ENCODE peak calls at places on chromosome 10, in four cellular contexts. G, T, E and P are unnamed samples. For H3K4me1, the result is how much of the 10 kb centered on the place peaks cover.

GRCh38 chr10:92574545-92575377 is 868 bp upstream of the IDE start:
- DNase-seq in E (no peak), T (no peak), G (no peak), P (no peak)

GRCh38 chr10:48514263-48514662 is 90.6 kb downstream of the ARHGAP22 start:
- DNase-seq in G (no peak), E (no peak), T (no peak), P (no peak)

GRCh38 chr10:48681749-48682148 is 2.9 kb upstream of the WDFY4 start:
- DNase-seq in E (no peak), T (no peak), G (peak), P (no peak)

GRCh38 chr10:126898460-126898859 is 6.8 kb upstream of the DOCK1 start:
- DNase-seq in G (no peak), E (no peak), T (no peak), P (no peak)

GRCh38 chr10:98420786-98421185 is 5.8 kb upstream of the PYROXD2 start:
- DNase-seq in G (no peak), T (no peak), E (no peak), P (no peak)

GRCh38 chr10:100535338-100535714 is 417 bp upstream of the HIF1AN start:
- DNase-seq in E (no peak), G (no peak), T (no peak), P (no peak)

GRCh38 chr10:79555910-79556309 is 4.3 kb downstream of the SFTPA2 start:
- DNase-seq in E (no peak), T (no peak), G (no peak), P (no peak)

GRCh38 chr10:17576768-17577167 is 40.4 kb downstream of the HACD1 start:
- DNase-seq in G (no peak), T (no peak), E (no peak), P (no peak)

GRCh38 chr10:35781643-35782035 is 139.5 kb upstream of the FZD8 start:
- DNase-seq in G (no peak), E (no peak), T (no peak), P (no peak)

GRCh38 chr10:62492012-62492869 is 118.1 kb downstream of the ZNF365 start:
- DNase-seq in E (no peak), G (no peak), T (peak), P (no peak)

GRCh38 chr10:23016636-23017035 is 78.7 kb upstream of the MSRB2 start:
- DNase-seq in T (no peak), E (no peak), G (no peak), P (no peak)

GRCh38 chr10:23015021-23015707 is 80.2 kb upstream of the MSRB2 start:
- DNase-seq in T (peak), G (no peak), E (no peak), P (no peak)

DNA sequence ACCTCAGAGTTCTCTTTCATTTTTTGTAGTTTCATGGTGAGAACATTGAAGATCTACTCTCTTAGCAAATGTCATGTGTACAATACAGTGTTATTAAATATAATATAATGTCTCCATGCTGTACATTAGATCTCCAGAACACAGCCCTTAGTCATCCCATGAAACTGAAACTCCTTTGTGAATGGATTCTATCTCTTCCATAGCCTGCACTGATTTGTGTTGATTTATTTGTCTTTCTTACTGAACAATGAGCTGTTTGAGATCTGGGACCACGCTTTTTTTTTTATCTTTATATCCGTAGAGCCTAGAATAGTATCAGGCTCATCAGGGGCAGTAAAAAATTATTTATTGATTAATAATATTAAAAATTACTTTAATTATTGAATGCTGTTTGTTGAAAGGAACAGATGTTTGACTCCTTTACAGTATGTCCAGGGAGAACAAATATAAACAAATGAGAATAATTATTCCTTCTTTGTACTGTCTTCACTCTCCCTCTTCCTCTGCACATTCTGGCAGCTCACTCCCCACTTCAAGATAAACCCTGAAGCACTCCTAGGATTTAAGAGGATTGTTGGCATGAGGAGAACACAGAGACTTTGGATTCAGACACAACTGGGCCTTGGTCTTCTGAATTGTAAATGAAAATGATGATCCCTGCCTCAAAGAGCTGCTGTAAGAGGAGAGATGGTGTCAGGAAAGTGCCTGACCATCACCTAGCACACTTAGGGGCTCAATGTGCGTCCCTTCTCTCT is 81.6 kb upstream of the MSRB2 start:
- DNase-seq in G (no peak), E (no peak), T (no peak), P (no peak)
- H3K4me3 ChIP-seq in G (no peak), E (no peak), T (no peak), P (no peak)

DNA sequence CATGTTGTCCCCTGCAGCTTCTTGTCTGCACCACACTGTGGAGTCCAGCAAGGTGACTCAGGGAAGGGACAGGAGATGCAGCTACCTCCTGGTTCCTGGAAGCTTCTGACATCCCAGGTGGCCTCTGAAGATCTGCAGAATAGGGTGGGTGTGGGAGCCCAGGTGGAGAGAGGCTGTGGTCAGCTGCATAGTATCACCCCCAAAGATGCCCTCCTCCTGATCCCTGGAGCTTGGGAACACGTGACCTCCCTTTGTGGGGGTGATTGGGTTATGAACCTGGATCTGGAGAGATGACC is 25.4 kb downstream of the CALML3 start:
- DNase-seq in G (no peak), E (no peak), T (no peak), P (no peak)
- H3K4me1 ChIP-seq in G (under half), E (under half), T (under half), P (under half)

GRCh38 chr10:85003083-85003482 is 674.7 kb downstream of the CCSER2 start:
- DNase-seq in G (no peak), T (no peak), E (no peak), P (no peak)
- H3K4me3 ChIP-seq in G (no peak), T (no peak), E (no peak), P (no peak)

DNA sequence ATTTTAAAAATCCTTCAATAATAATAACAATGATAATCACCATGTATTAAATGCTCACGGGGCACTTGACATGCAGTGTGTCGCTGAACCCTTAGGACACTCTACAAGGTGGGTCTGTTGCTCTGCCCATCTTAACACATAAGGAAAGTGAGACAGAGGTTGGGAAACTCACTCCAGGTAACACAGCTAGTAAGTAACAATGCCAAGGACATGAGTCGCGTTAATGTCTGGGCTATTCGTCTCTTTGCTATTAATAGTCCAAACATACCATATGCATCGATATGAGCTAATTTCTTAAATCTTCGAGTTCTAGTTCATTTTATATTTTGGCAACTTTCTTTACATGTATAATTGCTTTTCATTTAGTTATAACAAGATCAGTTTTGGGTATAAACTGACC is 79.5 kb downstream of the BEND7 start:
- DNase-seq in G (no peak), T (no peak), E (no peak), P (no peak)
- H3K4me1 ChIP-seq in G (under half), T (under half), E (under half), P (under half)

GRCh38 chr10:102434251-102434913 is 2.0 kb upstream of the CUEDC2 start:
- DNase-seq in E (no peak), T (no peak), G (no peak), P (no peak)

GRCh38 chr10:102435098-102435497 is 2.7 kb upstream of the CUEDC2 start:
- DNase-seq in E (no peak), G (no peak), T (no peak), P (no peak)

GRCh38 chr10:102435529-102436233 is 3.3 kb upstream of the CUEDC2 start:
- DNase-seq in E (no peak), G (no peak), T (no peak), P (peak)

GRCh38 chr10:102436312-102436711 is 3.9 kb upstream of the CUEDC2 start:
- DNase-seq in T (no peak), G (no peak), E (no peak), P (no peak)

DNA sequence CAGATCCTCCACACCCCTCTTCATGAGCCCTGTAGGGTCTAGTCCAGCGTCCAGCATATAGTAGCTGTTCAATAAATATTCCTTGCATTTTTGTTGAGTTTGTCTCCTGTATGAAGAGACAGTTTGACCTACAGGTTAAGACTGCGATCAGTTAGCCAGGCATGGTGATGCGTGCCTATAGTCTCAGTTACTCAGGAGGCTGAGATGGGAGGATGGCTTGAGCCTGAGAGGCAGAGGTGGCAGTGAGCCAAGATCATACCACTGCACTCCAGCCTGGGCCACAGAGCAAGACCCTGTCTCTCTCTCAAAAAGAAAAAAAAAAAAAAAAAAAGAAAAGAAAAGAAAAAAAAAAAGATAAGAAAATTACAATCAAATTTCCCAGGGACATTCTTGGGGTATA is 5.1 kb upstream of the CUEDC2 start:
- DNase-seq in G (no peak), E (no peak), T (no peak), P (no peak)
- H3K4me3 ChIP-seq in G (no peak), E (no peak), T (no peak), P (no peak)

DNA sequence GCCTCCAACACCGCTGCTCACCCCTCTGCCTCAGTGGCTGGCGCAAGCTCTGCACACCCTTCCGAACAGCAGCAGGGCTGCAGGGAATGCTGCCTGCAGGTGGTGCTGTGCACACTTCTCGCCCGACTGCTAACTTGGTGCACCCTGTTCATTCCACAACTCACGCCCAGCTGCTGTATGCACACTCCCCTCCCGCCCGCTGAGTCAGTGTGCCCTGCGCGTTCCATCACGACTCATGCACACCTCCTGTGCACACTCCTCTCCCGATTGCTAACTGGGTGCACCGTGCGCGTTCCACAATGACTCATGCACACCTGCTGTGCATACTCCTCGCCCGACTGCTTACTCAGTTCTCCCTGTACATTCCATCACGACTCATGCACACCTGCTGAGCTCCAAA is 21.5 kb downstream of the ADARB2 start:
- DNase-seq in T (peak), E (no peak), G (no peak), P (no peak)
- H3K4me1 ChIP-seq in T (under half), E (under half), G (under half), P (under half)

GRCh38 chr10:45374451-45375052 is 536 bp downstream of the ALOX5 start:
- DNase-seq in G (peak), E (no peak), T (no peak), P (no peak)

GRCh38 chr10:45376364-45376801 is 2.4 kb downstream of the ALOX5 start:
- DNase-seq in G (no peak), T (no peak), E (no peak), P (no peak)

GRCh38 chr10:45375716-45376231 is 1.8 kb downstream of the ALOX5 start:
- DNase-seq in E (no peak), T (no peak), G (no peak), P (no peak)

GRCh38 chr10:45373783-45374450 is at the start of gene ALOX5:
- DNase-seq in G (peak), E (no peak), T (no peak), P (peak)

GRCh38 chr10:45375101-45375500 is 1.1 kb downstream of the ALOX5 start:
- DNase-seq in G (peak), T (no peak), E (no peak), P (no peak)
- H3K4me3 ChIP-seq in G (peak), T (peak), E (no peak), P (no peak)

DNA sequence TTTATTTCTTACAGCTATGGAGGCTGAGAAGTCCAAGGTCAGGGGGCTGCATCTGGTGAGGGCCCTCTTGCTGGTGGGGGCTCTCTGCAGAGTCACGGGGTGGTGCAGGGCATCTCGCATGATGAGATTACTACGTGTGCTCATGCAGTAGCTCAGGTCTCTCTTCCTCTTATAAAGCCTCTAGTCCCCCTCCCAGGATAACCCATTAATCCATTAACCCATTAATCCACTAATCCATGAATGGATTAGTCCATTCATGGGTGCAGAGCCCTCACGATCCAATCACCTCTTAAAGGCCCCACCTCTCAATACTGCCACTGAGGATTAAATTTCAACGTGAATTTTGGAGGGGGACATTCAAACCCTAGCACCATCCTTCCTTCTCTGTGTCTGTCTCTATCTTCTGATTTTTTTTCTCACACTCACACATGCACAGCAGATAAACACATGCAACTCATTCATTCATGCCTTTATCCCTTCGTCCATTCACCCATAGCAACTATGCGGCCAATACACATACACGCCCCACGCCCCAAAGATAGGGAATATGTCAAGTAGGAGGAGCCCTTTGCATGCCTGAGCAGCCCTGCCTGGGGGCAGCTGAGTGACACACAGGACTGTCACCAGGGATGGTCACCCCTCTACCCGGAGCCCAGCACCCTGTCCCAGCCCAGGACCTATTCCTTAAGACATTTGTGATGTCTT is 86.5 kb downstream of the C10orf105 start:
- DNase-seq in G (no peak), T (no peak), E (no peak), P (no peak)
- H3K4me1 ChIP-seq in G (under half), T (under half), E (under half), P (under half)

DNA sequence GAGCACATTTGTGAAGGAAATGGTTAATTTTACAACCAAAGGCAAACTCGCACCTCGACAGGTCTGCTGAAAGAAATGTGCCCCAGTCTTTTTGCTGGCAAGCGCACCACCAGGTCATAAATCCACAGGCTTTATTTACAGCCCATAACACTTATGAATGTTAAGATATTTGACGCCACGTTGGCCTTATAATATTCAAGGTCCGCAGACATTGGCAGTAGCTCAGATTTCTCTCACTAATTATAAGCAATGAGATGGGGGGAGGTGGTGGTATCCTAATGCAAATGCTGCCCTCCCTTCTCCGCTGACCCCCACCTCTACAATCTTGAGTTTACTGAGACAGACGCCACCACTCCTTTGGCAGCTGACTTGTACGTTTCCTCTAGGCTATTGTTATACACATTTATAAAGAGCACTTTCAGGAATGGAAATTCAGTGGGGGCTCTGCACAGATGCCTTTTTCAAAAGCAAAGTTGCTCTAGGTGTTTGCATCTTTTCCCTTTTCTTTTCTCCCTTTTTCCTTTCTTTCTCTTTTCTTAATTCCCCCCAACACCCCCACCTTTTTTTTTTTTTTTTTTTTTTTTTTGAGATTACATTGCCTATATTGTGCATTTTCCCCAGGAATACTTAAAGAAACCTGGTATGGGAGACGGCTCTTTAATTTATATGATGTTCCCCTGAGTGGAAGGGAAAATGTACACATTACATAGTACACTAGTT is 6.7 kb downstream of the TCF7L2 start:
- DNase-seq in E (no peak), T (no peak), G (no peak), P (no peak)
- H3K4me3 ChIP-seq in E (no peak), T (no peak), G (no peak), P (no peak)

DNA sequence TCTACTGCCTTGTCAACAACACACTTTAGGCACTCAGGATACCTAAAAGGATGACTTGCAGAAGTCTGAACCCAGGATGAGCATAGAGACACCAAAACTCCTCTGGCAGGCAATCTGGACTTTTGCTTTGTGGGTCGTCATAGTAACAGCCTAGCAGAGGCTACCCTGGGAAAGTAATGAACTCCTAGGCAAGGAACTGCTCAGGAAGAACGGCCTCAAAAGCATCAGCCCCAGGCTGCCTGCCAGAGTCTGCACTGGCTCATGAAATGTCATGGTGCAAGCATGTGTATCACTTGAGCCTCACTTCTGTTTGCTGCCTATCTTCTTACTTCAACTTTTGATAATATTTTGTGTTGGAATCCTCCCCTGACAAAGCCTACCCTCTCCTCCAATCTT is 715.1 kb downstream of the GRID1 start:
- DNase-seq in G (no peak), T (no peak), E (no peak), P (no peak)
- H3K4me1 ChIP-seq in G (under half), T (under half), E (under half), P (under half)